ENCODE peak calls at places on chromosomes 3 and 15, in six cellular contexts. A is mucosa of descending colon, N is cardiac fibroblast, M is ovary, I is lower leg skin, H is stomach. R is an unnamed sample.

GRCh38 chr15:77889009-77889806 is 188.3 kb downstream of the TBC1D2B start:
- DNase-seq in N (no peak), H (no peak), I (no peak), M (no peak), A (no peak), R (no peak)

GRCh38 chr3:142022381-142022780 is 127.0 kb downstream of the TFDP2 start:
- DNase-seq in I (no peak), H (no peak), M (no peak), N (peak), A (peak), R (no peak)

GRCh38 chr3:127000792-127001191 is 17.9 kb downstream of the PLXNA1 start:
- DNase-seq in H (no peak), N (no peak), M (no peak), A (no peak), I (no peak), R (no peak)

GRCh38 chr15:74844319-74845207 is 1.6 kb upstream of the ULK3 start:
- DNase-seq in M (peak), H (no peak), N (no peak), A (no peak), I (no peak), R (no peak)

GRCh38 chr3:178384302-178384939 is 151.8 kb upstream of the KCNMB2 start:
- DNase-seq in A (no peak), N (peak), I (no peak), M (no peak), H (no peak), R (no peak)

GRCh38 chr3:25904248-25904647 is 114.4 kb downstream of the OXSM start:
- DNase-seq in M (no peak), H (no peak), I (no peak), N (no peak), A (no peak), R (peak)

GRCh38 chr3:23776352-23776891 is 29.3 kb upstream of the UBE2E1 start:
- DNase-seq in I (peak), M (no peak), A (no peak), H (no peak), N (peak), R (peak)

GRCh38 chr15:66730168-66731014 is 28.4 kb downstream of the SMAD6 start:
- DNase-seq in A (no peak), M (no peak), N (no peak), H (no peak), I (no peak), R (peak)

GRCh38 chr3:10219737-10220136 is 28.5 kb upstream of the TATDN2 start:
- DNase-seq in I (no peak), H (no peak), N (no peak), M (no peak), A (no peak), R (no peak)

GRCh38 chr3:117958027-117958426 is 1076.6 kb downstream of the IGSF11 start:
- DNase-seq in N (no peak), M (no peak), H (no peak), A (no peak), I (no peak), R (no peak)

GRCh38 chr15:65055201-65055870 is 10.1 kb downstream of the SLC51B start:
- DNase-seq in A (peak), N (no peak), M (no peak), I (no peak), H (peak), R (peak)

GRCh38 chr15:64634020-64634419 is 141.4 kb downstream of the RBPMS2 start:
- DNase-seq in H (no peak), N (no peak), M (no peak), I (no peak), A (peak), R (no peak)

GRCh38 chr3:6867269-6867668 is 6.4 kb downstream of the GRM7 start:
- DNase-seq in M (no peak), H (no peak), N (no peak), I (no peak), A (no peak), R (no peak)

GRCh38 chr15:74312445-74313007 is 54.9 kb downstream of the CYP11A1 start:
- DNase-seq in H (no peak), N (no peak), A (no peak), M (no peak), I (no peak), R (no peak)

GRCh38 chr3:76965122-76965725 is 74.7 kb upstream of the ROBO2 start:
- DNase-seq in I (no peak), A (no peak), H (no peak), N (no peak), M (no peak), R (peak)

GRCh38 chr3:159787794-159788205 is 200.8 kb upstream of the IL12A start:
- DNase-seq in M (no peak), N (peak), H (no peak), A (no peak), I (no peak), R (peak)

GRCh38 chr3:185455860-185456259 is 43.0 kb downstream of the TMEM41A start:
- DNase-seq in A (no peak), I (no peak), H (no peak), M (no peak), N (no peak), R (no peak)

GRCh38 chr3:11655188-11655928 is 11.6 kb upstream of the VGLL4 start:
- DNase-seq in H (no peak), A (no peak), I (no peak), M (no peak), N (peak), R (no peak)
- TF ChIP-seq CTCF in H (no peak), A (no peak), I (no peak), M (no peak), N (peak), R (no peak)

GRCh38 chr15:33111051-33111451 is 83.5 kb downstream of the FMN1 start:
- DNase-seq in N (no peak), M (no peak), H (no peak), A (no peak), I (no peak), R (no peak)

GRCh38 chr15:33115191-33115861 is 79.2 kb downstream of the FMN1 start:
- DNase-seq in M (no peak), H (no peak), A (no peak), I (no peak), N (no peak), R (peak)

GRCh38 chr15:33114484-33114767 is 80.1 kb downstream of the FMN1 start:
- DNase-seq in N (no peak), I (no peak), A (no peak), H (no peak), M (no peak), R (peak)

GRCh38 chr15:33113666-33114483 is 80.6 kb downstream of the FMN1 start:
- DNase-seq in M (no peak), A (peak), I (no peak), N (peak), H (no peak), R (peak)

DNA sequence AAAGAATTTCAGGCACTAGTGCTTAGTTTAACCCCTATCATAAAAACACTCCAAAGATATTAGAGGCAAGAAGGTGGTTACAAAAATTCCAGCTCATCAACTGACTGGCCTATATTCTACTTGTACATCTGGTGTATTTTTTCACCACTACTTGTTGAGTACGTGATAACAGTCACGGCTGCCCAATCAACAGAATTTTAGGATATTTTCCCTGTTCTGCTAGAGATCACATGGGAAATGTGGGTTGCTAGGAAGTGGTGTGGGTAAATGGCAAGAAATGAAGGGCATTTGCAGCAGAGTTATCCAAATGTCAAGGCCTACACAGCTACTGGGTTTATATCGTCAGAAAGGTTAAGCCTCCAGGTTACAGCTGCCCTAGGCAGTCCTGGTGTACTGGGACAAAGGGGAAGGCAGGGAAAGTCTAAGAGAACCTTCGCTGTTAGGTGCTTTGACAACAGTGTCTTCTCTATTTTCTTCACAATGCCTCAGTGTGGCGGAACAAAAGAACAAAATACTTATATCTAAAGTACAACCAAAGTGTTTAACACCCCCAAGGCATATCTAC is 81.9 kb downstream of the FMN1 start:
- DNase-seq in N (no peak), A (no peak), I (no peak), M (no peak), H (no peak), R (no peak)
- H3K4me3 ChIP-seq in N (no peak), A (no peak), I (no peak), M (no peak), H (no peak), R (no peak)

DNA sequence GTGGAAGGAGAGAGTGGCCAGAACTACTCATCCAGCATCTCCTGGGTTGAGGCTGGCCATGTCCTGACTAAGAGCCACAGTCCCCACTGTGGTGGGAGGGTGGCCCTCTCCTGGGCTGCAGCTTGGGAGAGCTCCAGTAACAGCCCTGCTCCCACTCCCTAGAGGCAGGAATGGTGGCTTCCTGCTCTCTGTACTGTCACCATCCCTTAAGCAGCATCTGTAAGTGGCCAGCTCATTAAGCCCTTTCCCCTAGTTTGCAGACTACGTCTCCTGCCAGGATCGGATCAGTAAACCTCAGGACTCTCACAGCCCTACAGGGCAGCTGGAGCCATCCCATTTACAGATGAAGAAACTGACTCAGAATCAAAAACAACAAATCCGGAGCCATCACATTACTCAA is 30.5 kb downstream of the DNAJB8 start:
- DNase-seq in H (no peak), A (no peak), I (no peak), N (no peak), M (no peak), R (no peak)
- TF ChIP-seq CTCF in H (no peak), A (no peak), I (no peak), N (no peak), M (no peak), R (no peak)

GRCh38 chr15:60649845-60650548 is 171.1 kb upstream of the ICE2 start:
- DNase-seq in A (no peak), I (no peak), N (no peak), H (no peak), M (no peak), R (no peak)
- H3K4me3 ChIP-seq in A (no peak), I (no peak), N (no peak), H (no peak), M (no peak), R (no peak)

GRCh38 chr3:70771426-70772147 is 459.1 kb upstream of the MDFIC2 start:
- DNase-seq in N (no peak), H (no peak), I (no peak), M (no peak), A (no peak), R (peak)

GRCh38 chr3:70776081-70776480 is 463.6 kb upstream of the MDFIC2 start:
- DNase-seq in M (no peak), I (no peak), A (no peak), H (no peak), N (no peak), R (no peak)

GRCh38 chr3:70774641-70775040 is 462.2 kb upstream of the MDFIC2 start:
- DNase-seq in N (no peak), H (no peak), M (no peak), A (no peak), I (no peak), R (peak)

GRCh38 chr3:70779296-70779695 is 466.9 kb upstream of the MDFIC2 start:
- DNase-seq in I (no peak), M (no peak), N (no peak), A (no peak), H (no peak), R (no peak)

GRCh38 chr3:70775257-70775656 is 462.8 kb upstream of the MDFIC2 start:
- DNase-seq in M (no peak), A (no peak), N (no peak), H (no peak), I (no peak), R (no peak)
- TF ChIP-seq CTCF in M (no peak), A (no peak), N (no peak), H (no peak), I (no peak), R (no peak)

GRCh38 chr15:67834593-67835348 is 5.1 kb downstream of the RNU6-1 start:
- DNase-seq in I (no peak), H (no peak), M (no peak), N (no peak), A (no peak), R (no peak)
- H3K4me3 ChIP-seq in I (peak), H (peak), M (peak), N (peak), A (no peak), R (no peak)

GRCh38 chr3:171162986-171163723 is 136.6 kb upstream of the SLC2A2 start:
- DNase-seq in M (no peak), A (no peak), H (no peak), I (no peak), N (no peak), R (no peak)
- TF ChIP-seq CTCF in M (no peak), A (peak), H (no peak), I (no peak), N (peak), R (peak)

GRCh38 chr3:53998980-53999379 is 107.3 kb upstream of the SELENOK start:
- DNase-seq in N (no peak), I (no peak), M (no peak), A (no peak), H (no peak), R (no peak)
- H3K4me3 ChIP-seq in N (no peak), I (no peak), M (no peak), A (no peak), H (no peak), R (no peak)

R was measured in epithelial cell of esophagus.